ENCODE peak calls at places on chromosome 19, in six cellular contexts. K is endothelial cell of umbilical vein, N is WTC11, R is A549, Y is K562, D is H1. B is an unnamed sample.

GRCh38 chr19:55599468-55600335 is at the start of the genes FIZ1 and ZNF524:
- DNase-seq in K (peak; percentile 99), Y (peak; percentile 92), N (peak; percentile 98), R (peak; percentile 99), D (peak; percentile 93), B (peak; percentile 98)

GRCh38 chr19:45528744-45529453 is 21.6 kb downstream of the VASP start:
- DNase-seq in N (peak; percentile 91), K (no peak), D (peak; percentile 87), R (peak; percentile 63), Y (peak; percentile 81), B (no peak)

GRCh38 chr19:6632002-6632621 is 37.8 kb downstream of the TNFSF14 start:
- DNase-seq in Y (peak; percentile 52), D (no peak), R (peak; percentile 79), K (peak; percentile 85), N (peak; percentile 66), B (peak; percentile 66)

GRCh38 chr19:10333758-10334339 is 520 bp upstream of the RAVER1 start:
- DNase-seq in K (no peak), D (no peak), N (no peak), Y (no peak), R (no peak), B (no peak)

GRCh38 chr19:3374369-3375112 is 8.2 kb downstream of the NFIC start:
- DNase-seq in D (no peak), K (no peak), Y (peak; percentile 81), R (no peak), N (no peak), B (no peak)

GRCh38 chr19:13401388-13401787 is 104.9 kb downstream of the CACNA1A start:
- DNase-seq in D (no peak), R (peak; percentile 40), K (peak; percentile 14), Y (peak; percentile 88), N (no peak), B (peak; percentile 2)

GRCh38 chr19:2540646-2541454 is 64.9 kb downstream of the GADD45B start:
- DNase-seq in Y (no peak), R (peak; percentile 97), D (peak; percentile 96), K (peak; percentile 94), N (peak; percentile 97), B (peak; percentile 95)

GRCh38 chr19:28067882-28068281 is 1145.1 kb downstream of the UQCRFS1 start:
- DNase-seq in R (no peak), K (no peak), D (no peak), N (no peak), Y (no peak), B (no peak)

GRCh38 chr19:56538761-56539263 is at the start of gene ZFP28:
- DNase-seq in N (peak; percentile 61), D (no peak), Y (no peak), K (no peak), R (no peak), B (no peak)

GRCh38 chr19:48556163-48556562 is 4.2 kb downstream of the SULT2B1 start:
- DNase-seq in Y (no peak), K (peak; percentile 50), R (peak; percentile 93), N (no peak), D (no peak), B (peak; percentile 75)

GRCh38 chr19:10404888-10405808 is 1.8 kb upstream of the CDC37 start:
- DNase-seq in R (no peak), N (no peak), D (no peak), K (no peak), Y (no peak), B (no peak)

GRCh38 chr19:49327878-49328544 is 3.0 kb upstream of the SLC6A16 start:
- DNase-seq in Y (peak; percentile 59), R (peak; percentile 51), D (no peak), K (peak; percentile 34), N (peak; percentile 62), B (peak; percentile 21)

GRCh38 chr19:42306646-42307045 is 4.2 kb upstream of the PAFAH1B3 start:
- DNase-seq in D (no peak), Y (peak; percentile 51), R (no peak), K (no peak), N (peak; percentile 50), B (no peak)

GRCh38 chr19:11365557-11366117 is 8.8 kb upstream of the SWSAP1 start:
- DNase-seq in Y (no peak), R (no peak), K (no peak), N (no peak), D (no peak), B (no peak)

GRCh38 chr19:11106477-11106876 is 17.2 kb downstream of the LDLR start:
- DNase-seq in N (no peak), R (no peak), D (no peak), Y (no peak), K (no peak), B (no peak)

GRCh38 chr19:2574478-2574931 is 98.6 kb downstream of the GADD45B start:
- DNase-seq in D (no peak), K (no peak), R (no peak), N (no peak), Y (no peak), B (no peak)

GRCh38 chr19:42528354-42529247 is at the start of gene CEACAM1:
- DNase-seq in Y (no peak), R (no peak), K (peak; percentile 29), N (no peak), D (no peak), B (peak; percentile 75)

GRCh38 chr19:37936166-37936565 is 29.2 kb downstream of the SIPA1L3 start:
- DNase-seq in N (no peak), Y (no peak), K (no peak), D (no peak), R (peak; percentile 55), B (peak; percentile 68)

GRCh38 chr19:8413593-8413923 is 453 bp downstream of the MARCHF2 start:
- DNase-seq in K (no peak), Y (no peak), N (no peak), D (no peak), R (no peak), B (no peak)

DNA sequence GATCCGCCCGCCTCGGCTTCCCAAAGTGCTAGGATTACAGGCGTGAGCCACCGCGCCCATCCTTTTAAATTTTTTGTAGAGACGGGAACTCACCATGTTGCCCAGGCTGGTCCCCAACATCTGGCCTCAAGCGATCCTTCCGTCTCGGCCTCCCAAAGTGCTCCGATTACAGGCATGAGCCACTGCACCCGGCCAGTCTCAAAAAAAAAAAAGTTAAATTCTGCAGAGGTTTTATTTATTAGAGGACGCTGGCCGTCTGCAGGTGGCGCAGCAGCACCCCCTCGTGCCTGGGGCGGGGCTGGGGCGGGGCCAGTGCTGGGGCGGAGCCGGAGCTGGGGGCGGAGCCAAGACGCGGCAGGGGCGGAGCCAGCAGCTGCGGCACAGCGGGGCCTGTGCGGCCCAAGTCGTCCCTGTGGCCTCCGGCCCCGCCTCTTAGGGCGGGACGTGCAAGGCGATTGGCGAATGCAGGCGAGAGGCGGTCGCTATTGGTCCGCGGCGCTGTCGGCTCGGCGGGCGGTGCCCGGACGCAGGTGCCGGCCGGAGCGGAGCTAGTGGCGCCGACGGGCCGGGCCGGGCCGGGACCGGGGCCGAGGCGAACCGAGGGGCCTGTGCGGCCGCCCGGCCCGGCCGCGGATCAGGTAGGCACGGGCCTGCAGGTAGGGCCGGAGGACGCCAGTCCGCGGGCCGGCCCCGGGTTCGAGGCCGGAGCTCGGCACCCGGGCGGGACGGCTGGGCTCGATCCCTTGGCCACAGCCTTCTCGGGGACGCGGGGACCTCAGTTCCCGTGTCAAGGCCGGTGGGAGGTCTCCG is at the start of gene MARCHF2:
- DNase-seq in R (peak; percentile 96), D (peak; percentile 96), K (peak; percentile 98), Y (peak; percentile 97), N (peak; percentile 96), B (peak; percentile 90)
- TF ChIP-seq JUN in R (no peak), D (no peak), K (no peak), Y (peak; percentile 22), N (no peak), B (no peak)

GRCh38 chr19:39124136-39124764 is 1.3 kb upstream of the PAK4 start:
- DNase-seq in N (no peak), K (no peak), Y (no peak), D (no peak), R (peak; percentile 57), B (peak; percentile 33)

GRCh38 chr19:39126312-39126561 is 651 bp downstream of the PAK4 start:
- DNase-seq in K (no peak), D (no peak), N (no peak), Y (no peak), R (no peak), B (no peak)

GRCh38 chr19:39125199-39125553 is 410 bp upstream of the PAK4 start:
- DNase-seq in R (no peak), D (no peak), Y (no peak), K (no peak), N (no peak), B (no peak)

GRCh38 chr19:39125554-39126311 is at the start of gene PAK4:
- DNase-seq in R (peak; percentile 99), K (peak; percentile 97), D (peak; percentile 84), Y (peak; percentile 100), N (peak; percentile 98), B (peak; percentile 94)

DNA sequence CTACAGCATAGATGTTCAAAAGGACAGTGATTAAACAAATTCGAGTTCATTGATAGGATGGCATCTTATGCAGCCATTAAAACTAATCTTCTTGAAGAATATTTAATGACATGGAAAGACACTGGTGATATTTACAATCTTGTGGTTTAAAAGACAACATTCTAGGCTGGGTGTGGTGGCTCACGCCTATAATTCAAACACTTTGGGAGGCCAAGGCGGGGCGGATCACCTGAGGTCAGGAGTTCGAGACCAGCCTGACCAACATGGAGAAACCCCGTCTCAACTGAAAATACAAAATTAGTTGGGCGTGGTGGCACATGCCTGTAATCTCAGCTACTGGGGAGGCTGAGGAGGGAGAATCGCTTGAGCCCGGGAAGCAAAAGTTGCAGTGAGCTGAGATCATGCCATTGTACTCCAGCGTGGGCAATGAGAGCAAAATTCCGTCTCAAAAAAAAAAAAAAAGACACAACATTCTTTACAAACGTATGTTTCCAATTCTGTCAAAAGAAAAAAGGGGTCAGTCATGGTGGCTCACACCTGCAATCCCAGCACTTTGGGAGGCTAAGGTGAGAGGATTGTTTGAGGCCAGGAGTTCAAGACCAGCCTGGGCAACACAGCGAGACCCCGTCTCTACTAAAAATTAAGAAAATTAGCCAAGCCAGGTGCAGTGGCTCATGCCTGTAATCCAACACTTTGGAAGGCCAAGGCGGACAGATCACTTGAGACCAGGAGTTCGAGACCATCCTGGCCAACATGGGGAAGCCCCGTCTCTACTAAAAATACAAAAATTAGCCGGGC is 2.5 kb upstream of the PAK4 start:
- DNase-seq in N (no peak), K (no peak), D (no peak), R (no peak), Y (no peak), B (no peak)
- TF ChIP-seq JUN in N (no peak), K (no peak), D (no peak), R (no peak), Y (no peak), B (no peak)

GRCh38 chr19:50897191-50897607 is 14.0 kb downstream of the KLK4 start:
- DNase-seq in R (no peak), N (no peak), Y (no peak), D (no peak), K (no peak), B (no peak)
- TF ChIP-seq JUN in R (no peak), N (no peak), Y (no peak), D (no peak), K (no peak), B (no peak)

GRCh38 chr19:40614595-40615411 is 13.6 kb downstream of the LTBP4 start:
- DNase-seq in K (peak; percentile 78), D (no peak), R (peak; percentile 68), Y (peak; percentile 93), N (peak; percentile 94), B (no peak)

GRCh38 chr19:40612831-40613668 is 11.9 kb downstream of the LTBP4 start:
- DNase-seq in K (no peak), D (no peak), R (peak; percentile 85), N (peak; percentile 94), Y (peak; percentile 94), B (no peak)

GRCh38 chr19:40616178-40616577 is 15.0 kb downstream of the LTBP4 start:
- DNase-seq in K (no peak), D (no peak), N (no peak), R (no peak), Y (no peak), B (no peak)

GRCh38 chr19:40611900-40612698 is 10.9 kb downstream of the LTBP4 start:
- DNase-seq in N (no peak), K (no peak), R (no peak), Y (no peak), D (no peak), B (no peak)

GRCh38 chr19:40613669-40614594 is 12.8 kb downstream of the LTBP4 start:
- DNase-seq in K (no peak), R (peak; percentile 92), D (no peak), N (peak; percentile 90), Y (peak; percentile 90), B (no peak)
- TF ChIP-seq JUN in K (no peak), R (no peak), D (no peak), N (no peak), Y (no peak), B (no peak)

B was measured in HepG2.